ENCODE peak calls at places on chromosome X, in ten cellular contexts. M is type B pancreatic cell; L is CD8-positive, alpha-beta T cell; Q is prostate gland; N is HepG2; R is GM10248; S is upper lobe of right lung; U is RWPE1; B is IMR-90; O is endothelial cell. A is an unnamed sample.

GRCh38 chrX:118644378-118644777 is 83.0 kb upstream of the IL13RA1 start:
- DNase-seq in M (no peak), L (no peak), Q (peak), N (peak), R (no peak), S (no peak), U (peak), B (peak), O (no peak), A (no peak)

GRCh38 chrX:44675364-44676024 is 132.8 kb upstream of the FUNDC1 start:
- DNase-seq in M (no peak), L (no peak), Q (peak), N (no peak), R (no peak), S (no peak), U (peak), B (peak), O (no peak), A (no peak)

GRCh38 chrX:133922390-133922772 is 63.0 kb downstream of the GPC3 start:
- DNase-seq in M (no peak), L (no peak), Q (no peak), N (no peak), R (no peak), S (no peak), U (no peak), B (no peak), O (no peak), A (no peak)

GRCh38 chrX:10477525-10477924 is 142.9 kb downstream of the MID1 start:
- DNase-seq in M (no peak), L (no peak), Q (no peak), N (peak), R (no peak), S (no peak), U (no peak), B (no peak), O (no peak), A (no peak)

GRCh38 chrX:2863646-2864045 is 34.9 kb downstream of the GYG2 start:
- DNase-seq in M (peak), L (no peak), Q (no peak), N (no peak), R (no peak), S (no peak), U (peak), B (peak), O (no peak), A (peak)

GRCh38 chrX:8845060-8845459 is 43.9 kb upstream of the FAM9A start:
- DNase-seq in M (no peak), L (no peak), Q (no peak), N (no peak), R (no peak), S (no peak), U (no peak), B (peak), O (no peak), A (no peak)

GRCh38 chrX:146956760-146957159 is 142.2 kb upstream of the CXorf51A start:
- DNase-seq in M (no peak), L (no peak), Q (no peak), N (no peak), R (no peak), S (no peak), U (no peak), B (no peak), O (no peak), A (no peak)

GRCh38 chrX:103919336-103919682 is 43.1 kb upstream of the TMSB15B start:
- DNase-seq in M (no peak), L (no peak), Q (no peak), N (no peak), R (peak), S (no peak), U (peak), B (peak), O (no peak), A (no peak)

GRCh38 chrX:25555521-25555920 is 539.8 kb upstream of the ARX start:
- DNase-seq in M (no peak), L (no peak), Q (no peak), N (no peak), R (no peak), S (no peak), U (no peak), B (no peak), O (no peak), A (no peak)

GRCh38 chrX:72123471-72124185 is 8.1 kb downstream of the RTL5 start:
- DNase-seq in M (no peak), L (no peak), Q (no peak), N (no peak), R (no peak), S (no peak), U (no peak), B (peak), O (peak), A (no peak)

GRCh38 chrX:118216086-118216485 is 99.5 kb upstream of the KLHL13 start:
- DNase-seq in M (no peak), L (no peak), Q (no peak), N (no peak), R (no peak), S (no peak), U (no peak), B (no peak), O (no peak), A (no peak)

GRCh38 chrX:78237127-78237526 is 90.3 kb downstream of the CYSLTR1 start:
- DNase-seq in M (no peak), L (no peak), Q (no peak), N (no peak), R (no peak), S (no peak), U (no peak), B (no peak), O (no peak), A (no peak)

GRCh38 chrX:154714925-154715324 is 36.0 kb downstream of the GAB3 start:
- DNase-seq in M (no peak), L (peak), Q (peak), N (peak), R (peak), S (no peak), U (peak), B (peak), O (peak), A (no peak)

GRCh38 chrX:49912086-49912485 is 10.3 kb upstream of the CLCN5 start:
- DNase-seq in M (no peak), L (no peak), Q (no peak), N (peak), R (no peak), S (no peak), U (no peak), B (no peak), O (no peak), A (no peak)

GRCh38 chrX:2708016-2708415 is 16.9 kb downstream of the CD99 start:
- DNase-seq in M (no peak), L (no peak), Q (no peak), N (no peak), R (no peak), S (no peak), U (no peak), B (no peak), O (no peak), A (no peak)

GRCh38 chrX:119647552-119648420 is 41.6 kb upstream of the NKRF start:
- DNase-seq in M (no peak), L (peak), Q (no peak), N (no peak), R (peak), S (no peak), U (no peak), B (no peak), O (no peak), A (no peak)

GRCh38 chrX:115606861-115607260 is 45.9 kb downstream of the PLS3 start:
- DNase-seq in M (no peak), L (no peak), Q (no peak), N (no peak), R (no peak), S (no peak), U (no peak), B (no peak), O (no peak), A (no peak)

GRCh38 chrX:22192419-22193086 is 80.2 kb upstream of the CBLL2 start:
- DNase-seq in M (no peak), L (peak), Q (peak), N (peak), R (peak), S (peak), U (peak), B (peak), O (peak), A (peak)

GRCh38 chrX:41875142-41875541 is 48.2 kb downstream of the CASK start:
- DNase-seq in M (no peak), L (no peak), Q (no peak), N (no peak), R (no peak), S (no peak), U (no peak), B (peak), O (no peak), A (no peak)

GRCh38 chrX:121931567-121931966 is 884.2 kb downstream of the GLUD2 start:
- DNase-seq in M (no peak), L (no peak), Q (no peak), N (no peak), R (no peak), S (no peak), U (no peak), B (no peak), O (no peak), A (no peak)

GRCh38 chrX:153944140-153944799 is at the start of gene RENBP:
- DNase-seq in M (no peak), L (peak), Q (no peak), N (no peak), R (no peak), S (peak), U (no peak), B (no peak), O (no peak), A (no peak)

GRCh38 chrX:86171366-86171765 is 23.1 kb downstream of the DACH2 start:
- DNase-seq in M (no peak), L (no peak), Q (no peak), N (peak), R (no peak), S (no peak), U (no peak), B (peak), O (peak), A (no peak)

GRCh38 chrX:113275769-113276168 is 435.1 kb upstream of the AMOT start:
- DNase-seq in M (no peak), L (no peak), Q (no peak), N (no peak), R (no peak), S (no peak), U (no peak), B (no peak), O (no peak), A (no peak)

GRCh38 chrX:23317799-23318724 is 16.6 kb upstream of the PTCHD1 start:
- DNase-seq in M (no peak), L (peak), Q (no peak), N (no peak), R (peak), S (no peak), U (peak), B (no peak), O (peak), A (no peak)

GRCh38 chrX:139026406-139027200 is 315.1 kb upstream of the FGF13 start:
- DNase-seq in M (no peak), L (no peak), Q (no peak), N (no peak), R (no peak), S (no peak), U (no peak), B (no peak), O (no peak), A (no peak)

GRCh38 chrX:15475021-15475420 is 18.1 kb downstream of the PIR start:
- DNase-seq in M (no peak), L (no peak), Q (peak), N (no peak), R (no peak), S (no peak), U (peak), B (no peak), O (no peak), A (no peak)

GRCh38 chrX:17242470-17242869 is 132.5 kb upstream of the NHS start:
- DNase-seq in M (no peak), L (no peak), Q (peak), N (peak), R (peak), S (no peak), U (peak), B (peak), O (peak), A (no peak)

GRCh38 chrX:69317721-69318120 is 152.5 kb upstream of the PJA1 start:
- DNase-seq in M (peak), L (no peak), Q (no peak), N (no peak), R (no peak), S (no peak), U (no peak), B (no peak), O (no peak), A (peak)

GRCh38 chrX:40155617-40156471 is 58.1 kb upstream of the BCOR start:
- DNase-seq in M (no peak), L (no peak), Q (no peak), N (no peak), R (peak), S (no peak), U (no peak), B (no peak), O (no peak), A (no peak)

GRCh38 chrX:37922926-37923325 is 75.6 kb upstream of the DYNLT3 start:
- DNase-seq in M (no peak), L (no peak), Q (no peak), N (no peak), R (no peak), S (no peak), U (no peak), B (no peak), O (no peak), A (no peak)

GRCh38 chrX:112759512-112759911 is 79.8 kb upstream of the LHFPL1 start:
- DNase-seq in M (no peak), L (no peak), Q (no peak), N (no peak), R (no peak), S (no peak), U (no peak), B (no peak), O (no peak), A (no peak)

GRCh38 chrX:9518896-9519295 is 54.0 kb downstream of the TBL1X start:
- DNase-seq in M (no peak), L (no peak), Q (no peak), N (no peak), R (no peak), S (no peak), U (no peak), B (no peak), O (no peak), A (no peak)

GRCh38 chrX:117610806-117611205 is 505.8 kb downstream of the KLHL13 start:
- DNase-seq in M (no peak), L (no peak), Q (no peak), N (no peak), R (no peak), S (no peak), U (no peak), B (no peak), O (no peak), A (no peak)

GRCh38 chrX:150414228-150414627 is 51.1 kb downstream of the MAMLD1 start:
- DNase-seq in M (no peak), L (no peak), Q (no peak), N (no peak), R (no peak), S (no peak), U (no peak), B (no peak), O (no peak), A (no peak)

GRCh38 chrX:330726-331144 is 12.1 kb upstream of the GTPBP6 start:
- DNase-seq in M (no peak), L (no peak), Q (no peak), N (no peak), R (no peak), S (no peak), U (no peak), B (no peak), O (no peak), A (no peak)

GRCh38 chrX:10519761-10520160 is 100.6 kb downstream of the MID1 start:
- DNase-seq in M (no peak), L (no peak), Q (no peak), N (no peak), R (no peak), S (no peak), U (no peak), B (peak), O (no peak), A (no peak)

GRCh38 chrX:50115973-50116372 is 84.8 kb downstream of the AKAP4 start:
- DNase-seq in M (no peak), L (no peak), Q (no peak), N (no peak), R (no peak), S (no peak), U (no peak), B (no peak), O (no peak), A (no peak)

GRCh38 chrX:56231706-56232105 is 450 bp upstream of the KLF8 start:
- DNase-seq in M (no peak), L (no peak), Q (no peak), N (no peak), R (no peak), S (no peak), U (no peak), B (no peak), O (no peak), A (no peak)

GRCh38 chrX:97126020-97126419 is 242.3 kb downstream of the RPA4 start:
- DNase-seq in M (no peak), L (no peak), Q (no peak), N (no peak), R (no peak), S (no peak), U (no peak), B (peak), O (no peak), A (no peak)

GRCh38 chrX:74535211-74535621 is 79.2 kb downstream of the RLIM start:
- DNase-seq in M (no peak), L (no peak), Q (peak), N (peak), R (peak), S (no peak), U (peak), B (peak), O (peak), A (no peak)

GRCh38 chrX:27918799-27919198 is 62.5 kb downstream of the DCAF8L1 start:
- DNase-seq in M (no peak), L (no peak), Q (no peak), N (no peak), R (no peak), S (no peak), U (no peak), B (peak), O (no peak), A (no peak)
- TF ChIP-seq CTCF in M (peak), L (no peak), Q (no peak), N (peak), R (no peak), S (peak), U (no peak), B (peak), O (no peak), A (peak)

DNA sequence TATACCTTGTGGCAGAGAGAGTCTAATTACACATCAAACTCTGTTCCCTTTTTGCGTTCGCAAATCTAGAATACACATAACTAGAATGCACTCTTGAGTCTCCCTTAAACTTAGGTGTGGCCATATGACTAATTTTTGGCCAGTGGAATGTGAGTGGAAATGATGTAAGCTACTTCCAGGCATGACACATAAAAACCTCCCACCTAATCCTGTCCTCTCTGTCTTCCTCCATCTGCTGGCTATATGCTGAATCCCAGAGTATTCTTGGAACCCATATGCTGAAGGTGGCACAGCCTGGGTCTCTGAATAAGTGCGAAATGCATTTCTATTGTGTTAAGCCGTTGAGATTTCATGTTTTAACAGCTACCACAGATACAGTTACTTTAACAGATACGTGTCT is 269.9 kb upstream of the NRK start:
- DNase-seq in M (no peak), L (no peak), Q (no peak), N (no peak), R (no peak), S (no peak), U (peak), B (no peak), O (no peak), A (no peak)
- TF ChIP-seq CTCF in M (no peak), L (no peak), Q (no peak), N (no peak), R (no peak), S (no peak), U (no peak), B (no peak), O (no peak), A (no peak)

GRCh38 chrX:152899111-152899873 is 1.4 kb downstream of the ZNF185 start:
- DNase-seq in M (no peak), L (no peak), Q (no peak), N (no peak), R (no peak), S (no peak), U (no peak), B (no peak), O (no peak), A (no peak)
- TF ChIP-seq CTCF in M (no peak), L (no peak), Q (no peak), N (no peak), R (no peak), S (no peak), U (no peak), B (no peak), O (no peak), A (no peak)

DNA sequence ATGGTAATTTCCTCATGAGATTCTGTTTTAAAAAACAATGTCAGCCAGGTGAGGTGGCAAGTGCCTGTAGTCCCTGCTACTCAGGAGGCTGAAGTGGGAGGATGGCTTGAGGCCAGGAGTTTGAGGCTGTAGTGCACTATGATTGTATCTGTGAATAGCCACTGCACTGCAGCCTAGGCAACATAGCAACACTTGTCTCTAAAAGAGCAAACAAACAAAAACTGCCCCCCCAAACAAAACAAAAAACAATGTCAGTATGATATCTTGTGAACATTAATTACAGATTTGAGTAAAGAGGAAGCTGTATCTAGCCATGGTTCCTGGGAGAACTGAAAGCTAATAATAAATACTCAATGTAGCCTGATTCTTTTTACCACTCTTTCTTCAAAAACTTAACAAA is 6.8 kb upstream of the MSL3 start:
- DNase-seq in M (no peak), L (no peak), Q (no peak), N (no peak), R (no peak), S (no peak), U (no peak), B (no peak), O (no peak), A (no peak)
- TF ChIP-seq CTCF in M (no peak), L (no peak), Q (no peak), N (no peak), R (no peak), S (no peak), U (no peak), B (no peak), O (no peak), A (no peak)

DNA sequence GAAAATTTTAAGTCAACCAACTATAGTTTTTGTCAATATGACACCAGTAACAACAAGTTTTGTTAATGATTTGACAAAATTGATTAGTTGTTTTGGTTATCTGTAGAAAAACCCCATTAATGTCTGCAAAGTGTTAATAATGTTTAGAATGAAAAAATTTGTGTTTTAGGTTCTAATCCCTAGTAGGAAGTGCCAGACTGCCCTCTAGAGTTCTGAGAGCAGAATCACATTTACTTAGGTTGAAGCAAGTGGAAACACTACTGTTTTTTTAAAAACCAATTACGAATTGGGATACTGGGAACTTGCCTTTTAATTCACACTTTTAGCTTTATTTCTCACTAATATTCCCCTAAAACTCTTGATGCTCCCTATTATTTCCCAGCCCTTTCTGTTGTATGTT is 101.1 kb upstream of the CYLC1 start:
- DNase-seq in M (no peak), L (no peak), Q (no peak), N (peak), R (peak), S (no peak), U (no peak), B (peak), O (no peak), A (no peak)
- TF ChIP-seq CTCF in M (peak), L (no peak), Q (no peak), N (peak), R (peak), S (peak), U (peak), B (peak), O (peak), A (peak)

GRCh38 chrX:20066968-20067708 is 49.6 kb downstream of the MAP7D2 start:
- DNase-seq in M (no peak), L (peak), Q (peak), N (peak), R (peak), S (no peak), U (peak), B (peak), O (peak), A (no peak)
- TF ChIP-seq CTCF in M (peak), L (peak), Q (no peak), N (peak), R (peak), S (peak), U (peak), B (peak), O (no peak), A (peak)

DNA sequence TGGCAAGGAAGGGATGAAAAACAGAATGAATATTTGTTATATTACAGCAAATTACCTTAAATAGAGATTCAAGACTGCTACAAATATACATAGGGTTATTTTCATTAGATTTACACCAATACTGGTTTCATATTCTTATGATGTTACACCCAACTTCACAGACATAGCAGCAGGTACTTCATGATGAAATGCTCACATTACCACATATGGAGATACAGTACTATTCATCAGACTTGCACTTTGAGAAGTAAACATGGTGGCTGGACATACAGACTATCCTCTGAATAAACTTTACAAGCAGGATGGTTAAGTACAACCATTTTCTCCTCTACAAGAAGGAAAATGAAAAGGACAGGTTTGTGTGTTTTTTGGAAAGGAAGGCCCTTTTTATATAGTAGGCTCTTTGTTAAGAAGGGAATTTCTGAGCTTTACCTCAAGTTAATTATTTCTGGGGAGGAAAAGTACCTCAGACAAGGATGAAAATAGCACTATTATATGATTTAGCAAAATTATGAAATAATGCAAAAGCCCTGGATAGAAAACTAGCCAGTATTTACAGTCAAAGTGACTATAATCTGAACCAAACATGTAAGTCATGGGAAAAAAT is 12.0 kb upstream of the FAM120C start:
- DNase-seq in M (no peak), L (no peak), Q (no peak), N (peak), R (no peak), S (no peak), U (no peak), B (no peak), O (no peak), A (no peak)
- TF ChIP-seq CTCF in M (no peak), L (no peak), Q (no peak), N (no peak), R (no peak), S (no peak), U (no peak), B (no peak), O (no peak), A (no peak)

A was measured in osteocyte.